ENCODE peak calls at places on chromosomes 6 and 20, in six cellular contexts. One of them, this sample, is unnamed.

GRCh38 chr6:33623895-33624381 is 2.8 kb downstream of the ITPR3 start:
- DNase-seq in tibial nerve: no peak
- DNase-seq in prostate gland: no peak
- DNase-seq in body of pancreas: no peak
- DNase-seq in hepatocyte: no peak
- DNase-seq in ascending aorta: no peak
- DNase-seq in this sample: no peak

GRCh38 chr6:43926644-43927524 is 156.9 kb downstream of the VEGFA start:
- DNase-seq in tibial nerve: no peak
- DNase-seq in prostate gland: no peak
- DNase-seq in body of pancreas: peak; percentile 64
- DNase-seq in hepatocyte: peak; percentile 92
- DNase-seq in ascending aorta: no peak
- DNase-seq in this sample: peak; percentile 86

GRCh38 chr6:75135447-75135846 is 70.4 kb downstream of the COL12A1 start:
- DNase-seq in tibial nerve: no peak
- DNase-seq in prostate gland: no peak
- DNase-seq in body of pancreas: no peak
- DNase-seq in hepatocyte: no peak
- DNase-seq in ascending aorta: no peak
- DNase-seq in this sample: no peak

GRCh38 chr6:36141091-36141490 is 10.8 kb downstream of the MAPK13 start:
- DNase-seq in tibial nerve: no peak
- DNase-seq in prostate gland: no peak
- DNase-seq in body of pancreas: no peak
- DNase-seq in hepatocyte: no peak
- DNase-seq in ascending aorta: no peak
- DNase-seq in this sample: no peak

GRCh38 chr6:91634791-91635190 is 1047.9 kb upstream of the MAP3K7 start:
- DNase-seq in tibial nerve: no peak
- DNase-seq in prostate gland: no peak
- DNase-seq in body of pancreas: no peak
- DNase-seq in hepatocyte: no peak
- DNase-seq in ascending aorta: no peak
- DNase-seq in this sample: no peak

GRCh38 chr20:21166801-21167200 is 40.9 kb downstream of the KIZ start:
- DNase-seq in tibial nerve: no peak
- DNase-seq in prostate gland: no peak
- DNase-seq in body of pancreas: no peak
- DNase-seq in hepatocyte: no peak
- DNase-seq in ascending aorta: no peak
- DNase-seq in this sample: no peak

GRCh38 chr20:19880256-19881079 is 122.4 kb downstream of the RIN2 start:
- DNase-seq in tibial nerve: no peak
- DNase-seq in prostate gland: peak; percentile 20
- DNase-seq in body of pancreas: no peak
- DNase-seq in hepatocyte: peak; percentile 52
- DNase-seq in ascending aorta: no peak
- DNase-seq in this sample: peak; percentile 54

GRCh38 chr6:100382031-100382430 is 82.7 kb downstream of the SIM1 start:
- DNase-seq in tibial nerve: no peak
- DNase-seq in prostate gland: no peak
- DNase-seq in body of pancreas: no peak
- DNase-seq in hepatocyte: no peak
- DNase-seq in ascending aorta: no peak
- DNase-seq in this sample: no peak

GRCh38 chr6:168877821-168878282 is 375.8 kb downstream of the THBS2 start:
- DNase-seq in tibial nerve: no peak
- DNase-seq in prostate gland: peak; percentile 75
- DNase-seq in body of pancreas: no peak
- DNase-seq in hepatocyte: peak; percentile 39
- DNase-seq in ascending aorta: peak; percentile 68
- DNase-seq in this sample: peak; percentile 81

GRCh38 chr6:16684896-16685554 is 76.2 kb downstream of the ATXN1 start:
- DNase-seq in tibial nerve: no peak
- DNase-seq in prostate gland: no peak
- DNase-seq in body of pancreas: no peak
- DNase-seq in hepatocyte: no peak
- DNase-seq in ascending aorta: no peak
- DNase-seq in this sample: no peak

GRCh38 chr6:2891768-2892170 is 11.3 kb downstream of the SERPINB9 start:
- DNase-seq in tibial nerve: no peak
- DNase-seq in prostate gland: peak; percentile 70
- DNase-seq in body of pancreas: no peak
- DNase-seq in hepatocyte: no peak
- DNase-seq in ascending aorta: no peak
- DNase-seq in this sample: no peak

GRCh38 chr6:49582529-49582928 is 32.1 kb downstream of the C6orf141 start:
- DNase-seq in tibial nerve: no peak
- DNase-seq in prostate gland: no peak
- DNase-seq in body of pancreas: no peak
- DNase-seq in hepatocyte: no peak
- DNase-seq in ascending aorta: no peak
- DNase-seq in this sample: no peak

GRCh38 chr6:134816780-134817179 is 133.1 kb downstream of the ALDH8A1 start:
- DNase-seq in tibial nerve: no peak
- DNase-seq in prostate gland: no peak
- DNase-seq in body of pancreas: no peak
- DNase-seq in hepatocyte: no peak
- DNase-seq in ascending aorta: no peak
- DNase-seq in this sample: no peak

GRCh38 chr6:15870354-15871043 is 207.7 kb upstream of the DTNBP1 start:
- DNase-seq in tibial nerve: peak; percentile 40
- DNase-seq in prostate gland: no peak
- DNase-seq in body of pancreas: no peak
- DNase-seq in hepatocyte: no peak
- DNase-seq in ascending aorta: no peak
- DNase-seq in this sample: no peak

GRCh38 chr6:89002523-89002922 is 39.1 kb upstream of the RNGTT start:
- DNase-seq in tibial nerve: no peak
- DNase-seq in prostate gland: no peak
- DNase-seq in body of pancreas: no peak
- DNase-seq in hepatocyte: no peak
- DNase-seq in ascending aorta: no peak
- DNase-seq in this sample: no peak
- H3K27ac ChIP-seq in tibial nerve: no peak overlapping the region
- H3K27ac ChIP-seq in prostate gland: no peak overlapping the region
- H3K27ac ChIP-seq in body of pancreas: no peak overlapping the region
- H3K27ac ChIP-seq in hepatocyte: no peak overlapping the region
- H3K27ac ChIP-seq in ascending aorta: no peak overlapping the region
- H3K27ac ChIP-seq in this sample: no peak overlapping the region

DNA sequence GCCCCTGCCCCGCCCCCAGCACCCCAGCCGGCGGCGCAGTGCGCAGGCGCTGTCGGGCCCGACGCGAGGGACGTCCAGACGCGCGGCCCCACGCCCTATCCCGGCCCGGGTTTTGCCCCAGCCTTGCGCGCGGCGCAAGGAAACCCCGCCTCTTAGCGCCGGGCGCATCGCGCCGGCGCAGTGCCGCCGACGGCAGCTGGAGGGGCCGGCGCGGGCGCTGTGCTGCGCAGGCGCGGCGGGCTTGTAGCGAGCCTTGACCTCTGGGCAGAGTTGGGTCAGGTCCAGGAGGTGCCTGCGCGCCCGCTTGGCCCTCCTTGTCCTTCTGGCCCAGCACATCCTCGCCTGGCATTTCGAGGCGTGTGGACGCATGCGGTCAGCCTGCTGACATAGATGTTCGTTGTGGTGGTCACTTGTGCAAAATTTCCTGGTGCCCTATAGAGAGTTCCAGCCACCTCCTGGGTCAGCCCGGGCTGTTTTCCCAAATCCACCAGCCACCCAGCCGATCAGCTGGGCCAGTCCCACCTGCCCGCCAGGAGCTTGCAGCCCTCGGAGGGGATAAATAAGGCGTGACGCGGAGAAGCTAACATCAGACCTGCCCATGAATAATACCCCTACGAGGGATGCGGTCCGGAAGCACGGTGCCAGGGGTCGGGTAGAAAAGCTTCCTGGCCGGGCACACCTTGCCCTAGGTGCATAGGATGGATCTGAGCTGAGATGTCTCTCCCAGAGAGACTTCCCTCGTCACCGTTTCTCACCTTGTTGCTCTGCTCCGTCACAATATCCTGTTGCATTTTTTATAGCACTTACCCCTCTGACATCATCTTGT is 423 bp upstream of the PRELID3B start:
- DNase-seq in tibial nerve: peak; percentile 76
- DNase-seq in prostate gland: peak; percentile 86
- DNase-seq in body of pancreas: peak; percentile 94
- DNase-seq in hepatocyte: peak; percentile 97
- DNase-seq in ascending aorta: peak; percentile 96
- DNase-seq in this sample: peak; percentile 98
- H3K27ac ChIP-seq in tibial nerve: peak overlapping the region; percentile 58
- H3K27ac ChIP-seq in prostate gland: peak overlapping the region; percentile 71
- H3K27ac ChIP-seq in body of pancreas: peak overlapping the region; percentile 79
- H3K27ac ChIP-seq in hepatocyte: peak overlapping the region; percentile 92
- H3K27ac ChIP-seq in ascending aorta: peak overlapping the region; percentile 86
- H3K27ac ChIP-seq in this sample: peak overlapping the region; percentile 97

DNA sequence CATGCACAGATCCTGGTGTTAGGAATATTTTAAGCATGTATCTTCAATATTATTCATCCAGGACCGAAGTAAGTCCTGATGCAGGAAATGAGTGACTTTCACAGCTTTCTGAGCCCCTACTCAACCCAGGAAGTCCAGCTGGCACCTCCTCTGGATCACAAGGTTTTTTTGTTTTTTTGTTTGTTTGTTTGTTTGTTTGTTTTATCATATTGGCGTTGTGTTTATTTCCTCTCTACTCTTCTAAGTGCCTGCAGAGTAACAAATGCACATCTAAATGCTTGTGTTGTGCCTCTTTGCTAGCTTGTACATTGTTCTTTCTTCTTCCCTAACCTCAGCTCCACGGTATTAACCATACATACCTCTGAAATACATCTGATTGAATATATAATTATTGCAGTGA is 594.3 kb upstream of the ADGRB3 start:
- DNase-seq in tibial nerve: no peak
- DNase-seq in prostate gland: no peak
- DNase-seq in body of pancreas: no peak
- DNase-seq in hepatocyte: no peak
- DNase-seq in ascending aorta: no peak
- DNase-seq in this sample: no peak
- H3K27ac ChIP-seq in tibial nerve: no peak overlapping the region
- H3K27ac ChIP-seq in prostate gland: no peak overlapping the region
- H3K27ac ChIP-seq in body of pancreas: no peak overlapping the region
- H3K27ac ChIP-seq in hepatocyte: no peak overlapping the region
- H3K27ac ChIP-seq in ascending aorta: no peak overlapping the region
- H3K27ac ChIP-seq in this sample: no peak overlapping the region

DNA sequence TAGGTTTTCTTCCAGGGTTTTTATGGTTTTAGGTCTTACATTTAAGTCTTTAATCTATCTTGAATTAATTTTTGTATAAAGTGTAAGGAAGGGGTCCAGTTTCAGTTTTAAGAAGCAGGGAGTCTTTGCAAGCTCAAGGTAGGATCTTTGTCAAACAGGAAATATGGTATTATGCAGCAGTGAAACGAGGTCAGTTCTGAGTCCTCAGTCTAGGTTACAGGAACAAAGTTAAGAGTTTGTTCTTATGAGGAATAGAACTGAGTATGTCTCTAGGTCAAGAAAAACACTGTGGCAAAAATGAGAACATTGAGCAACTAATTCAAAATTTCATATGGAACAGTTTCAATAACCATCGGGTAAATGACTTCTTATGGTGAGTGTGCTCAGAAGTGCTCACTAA is 63.6 kb downstream of the GCLC start:
- DNase-seq in tibial nerve: no peak
- DNase-seq in prostate gland: no peak
- DNase-seq in body of pancreas: no peak
- DNase-seq in hepatocyte: no peak
- DNase-seq in ascending aorta: no peak
- DNase-seq in this sample: no peak
- H3K27ac ChIP-seq in tibial nerve: no peak overlapping the region
- H3K27ac ChIP-seq in prostate gland: no peak overlapping the region
- H3K27ac ChIP-seq in body of pancreas: no peak overlapping the region
- H3K27ac ChIP-seq in hepatocyte: no peak overlapping the region
- H3K27ac ChIP-seq in ascending aorta: no peak overlapping the region
- H3K27ac ChIP-seq in this sample: no peak overlapping the region

DNA sequence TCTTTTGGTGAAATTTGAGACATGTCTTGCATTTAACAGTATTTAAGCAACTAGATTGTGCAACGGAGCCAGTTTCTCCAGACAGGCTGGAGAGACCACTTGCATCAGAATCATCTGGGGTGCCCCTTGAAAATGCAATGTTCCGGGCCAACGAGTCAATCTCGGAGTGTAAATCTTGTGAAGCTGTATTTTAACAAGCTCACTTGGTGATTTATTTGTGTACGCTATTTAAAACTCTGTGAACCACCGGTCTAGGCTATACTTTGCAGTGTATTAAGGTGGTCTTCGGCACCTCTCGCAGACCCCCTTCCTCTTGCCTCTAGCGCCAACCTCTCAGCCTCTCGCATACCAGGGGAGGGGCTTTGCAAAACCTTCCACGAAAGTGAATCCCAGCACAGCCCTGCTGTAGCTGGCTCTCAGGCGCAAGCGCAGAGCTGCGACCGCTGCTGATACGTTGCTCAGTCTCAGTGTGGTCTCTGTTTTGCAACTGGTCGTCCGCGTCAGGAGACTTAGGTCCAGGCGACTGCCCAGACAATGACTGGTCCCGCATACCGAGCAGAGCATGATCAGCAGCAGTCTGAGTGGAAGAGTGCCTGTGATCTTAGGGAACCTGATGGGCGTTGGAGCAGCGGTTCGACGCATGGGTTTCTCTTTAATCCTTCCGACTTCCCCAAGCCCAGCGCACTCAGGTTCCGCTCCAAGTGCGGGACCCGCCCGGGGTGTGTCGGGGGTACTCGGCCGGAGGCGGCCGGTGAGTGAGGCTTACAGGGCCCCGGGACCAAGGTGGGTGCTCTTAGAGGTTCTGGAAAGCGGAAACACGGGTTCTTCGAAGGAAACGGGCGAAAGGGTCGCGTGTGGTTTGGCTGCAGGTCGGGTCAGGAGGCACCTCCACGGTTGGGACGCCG is at the start of gene ZNF391:
- DNase-seq in tibial nerve: peak; percentile 30
- DNase-seq in prostate gland: peak; percentile 70
- DNase-seq in body of pancreas: peak; percentile 65
- DNase-seq in hepatocyte: peak; percentile 92
- DNase-seq in ascending aorta: peak; percentile 88
- DNase-seq in this sample: peak; percentile 76
- H3K27ac ChIP-seq in tibial nerve: peak within 1 kb of the TSS; percentile 14
- H3K27ac ChIP-seq in prostate gland: peak within 1 kb of the TSS; percentile 83
- H3K27ac ChIP-seq in body of pancreas: peak within 1 kb of the TSS; percentile 77
- H3K27ac ChIP-seq in hepatocyte: peak within 1 kb of the TSS; percentile 73
- H3K27ac ChIP-seq in ascending aorta: peak within 1 kb of the TSS; percentile 56
- H3K27ac ChIP-seq in this sample: peak within 1 kb of the TSS; percentile 37

DNA sequence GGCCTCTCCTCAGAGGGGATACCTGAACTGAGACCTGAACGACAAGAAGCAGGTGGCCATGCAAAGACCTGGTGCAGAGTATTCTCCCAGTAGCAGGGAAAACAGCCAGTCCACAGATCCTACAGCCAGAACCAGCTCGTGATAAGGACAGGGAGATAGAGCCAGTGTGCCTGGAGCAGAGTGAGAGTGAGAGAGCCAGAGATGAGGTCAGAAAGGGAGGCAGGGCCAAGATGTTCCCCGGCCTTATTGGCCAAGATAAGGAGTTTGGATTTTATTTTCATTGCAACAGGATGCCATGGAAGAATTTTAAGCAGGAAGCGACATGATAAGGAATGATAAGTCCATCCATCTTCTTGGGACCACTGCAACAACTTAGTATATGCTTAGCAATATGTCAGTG is 111.8 kb downstream of the UBE3D start:
- DNase-seq in tibial nerve: no peak
- DNase-seq in prostate gland: no peak
- DNase-seq in body of pancreas: no peak
- DNase-seq in hepatocyte: no peak
- DNase-seq in ascending aorta: no peak
- DNase-seq in this sample: no peak
- H3K27ac ChIP-seq in tibial nerve: no peak overlapping the region
- H3K27ac ChIP-seq in prostate gland: no peak overlapping the region
- H3K27ac ChIP-seq in body of pancreas: no peak overlapping the region
- H3K27ac ChIP-seq in hepatocyte: no peak overlapping the region
- H3K27ac ChIP-seq in ascending aorta: no peak overlapping the region
- H3K27ac ChIP-seq in this sample: no peak overlapping the region

This sample was measured in PC-9.